ENCODE peak calls at places on chromosomes 4 and X, in seven cellular contexts. I, T, W, U, X, F and V are unnamed samples.

GRCh38 chr4:80446664-80447063 is 111.1 kb downstream of the CFAP299 start:
- DNase-seq in I (no peak), T (no peak), W (no peak), U (no peak), X (no peak), F (no peak), V (no peak)

GRCh38 chrX:130066975-130067615 is 43.2 kb downstream of the ELF4 start:
- DNase-seq in I (no peak), T (no peak), W (no peak), U (no peak), X (no peak), F (no peak), V (no peak)

GRCh38 chr4:77273412-77273811 is 116.4 kb downstream of the CCNG2 start:
- DNase-seq in I (no peak), T (no peak), W (no peak), U (no peak), X (no peak), F (no peak), V (no peak)

GRCh38 chrX:39645059-39645895 is 452.5 kb downstream of the BCOR start:
- DNase-seq in I (peak; percentile 80), T (no peak), W (no peak), U (peak; percentile 54), X (no peak), F (no peak), V (peak; percentile 41)

GRCh38 chr4:159677521-159677920 is 574.6 kb downstream of the RAPGEF2 start:
- DNase-seq in I (no peak), T (no peak), W (no peak), U (no peak), X (no peak), F (no peak), V (peak; percentile 7)

GRCh38 chrX:46965125-46965758 is 53.0 kb downstream of the JADE3 start:
- DNase-seq in I (no peak), T (no peak), W (no peak), U (no peak), X (no peak), F (no peak), V (peak; percentile 18)

GRCh38 chr4:8840006-8840793 is 31.4 kb downstream of the HMX1 start:
- DNase-seq in I (no peak), T (no peak), W (no peak), U (no peak), X (no peak), F (peak; percentile 78), V (no peak)

GRCh38 chr4:158428242-158428641 is 93.4 kb upstream of the RXFP1 start:
- DNase-seq in I (no peak), T (peak; percentile 9), W (no peak), U (no peak), X (no peak), F (no peak), V (peak; percentile 28)

GRCh38 chrX:71420686-71421085 is 54.5 kb downstream of the TAF1 start:
- DNase-seq in I (no peak), T (no peak), W (no peak), U (no peak), X (no peak), F (peak; percentile 60), V (no peak)

GRCh38 chr4:30722092-30722915 is 2.1 kb downstream of the PCDH7 start:
- DNase-seq in I (no peak), T (no peak), W (no peak), U (peak; percentile 30), X (no peak), F (no peak), V (no peak)

GRCh38 chr4:101277661-101278060 is 69.7 kb downstream of the PPP3CA start:
- DNase-seq in I (no peak), T (peak; percentile 8), W (no peak), U (no peak), X (no peak), F (no peak), V (no peak)

GRCh38 chrX:36961590-36961989 is 46.6 kb upstream of the FAM47C start:
- DNase-seq in I (no peak), T (no peak), W (no peak), U (peak; percentile 6), X (no peak), F (peak; percentile 49), V (no peak)

GRCh38 chr4:135508006-135508714 is 1306.6 kb upstream of the PABPC4L start:
- DNase-seq in I (no peak), T (peak; percentile 78), W (no peak), U (no peak), X (peak; percentile 1), F (no peak), V (peak; percentile 70)

GRCh38 chr4:72323227-72323626 is 245.8 kb downstream of the ADAMTS3 start:
- DNase-seq in I (no peak), T (no peak), W (no peak), U (no peak), X (no peak), F (no peak), V (no peak)

GRCh38 chr4:72325215-72325614 is 243.8 kb downstream of the ADAMTS3 start:
- DNase-seq in I (no peak), T (no peak), W (no peak), U (no peak), X (no peak), F (no peak), V (no peak)

GRCh38 chr4:72330381-72330780 is 238.6 kb downstream of the ADAMTS3 start:
- DNase-seq in I (no peak), T (no peak), W (no peak), U (no peak), X (no peak), F (no peak), V (no peak)

GRCh38 chr4:72326692-72327632 is 242.1 kb downstream of the ADAMTS3 start:
- DNase-seq in I (no peak), T (peak; percentile 24), W (no peak), U (no peak), X (no peak), F (no peak), V (peak; percentile 53)
- TF ChIP-seq CTCF in I (peak; percentile 72), T (peak; percentile 74), W (peak; percentile 67), U (peak; percentile 68), X (peak; percentile 67), F (peak; percentile 87), V (peak; percentile 53)

GRCh38 chr4:25795091-25795490 is 67.7 kb downstream of the SEL1L3 start:
- DNase-seq in I (no peak), T (no peak), W (no peak), U (no peak), X (no peak), F (no peak), V (no peak)
- TF ChIP-seq CTCF in I (no peak), T (no peak), W (no peak), U (no peak), X (no peak), F (no peak), V (no peak)

DNA sequence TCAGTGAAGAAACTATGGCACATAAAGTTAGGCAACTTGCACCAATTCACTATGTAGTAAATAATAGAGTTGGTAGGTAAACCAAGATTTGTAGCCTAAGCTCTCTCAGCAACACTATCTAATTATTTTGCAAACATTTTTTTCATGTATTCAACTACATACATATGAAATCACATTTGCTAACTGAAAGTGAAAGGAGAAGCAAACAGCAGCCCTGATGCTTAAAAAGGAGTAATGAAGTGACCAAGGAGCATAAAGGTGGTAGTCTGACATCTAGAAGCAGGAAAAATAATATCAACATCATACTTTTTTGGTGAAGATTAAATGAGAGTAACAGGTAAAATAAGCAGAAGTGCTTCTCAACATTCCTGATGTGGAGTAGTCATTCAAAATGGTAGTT is 603.7 kb downstream of the GRXCR1 start:
- DNase-seq in I (no peak), T (no peak), W (no peak), U (no peak), X (no peak), F (no peak), V (no peak)
- TF ChIP-seq CTCF in I (no peak), T (no peak), W (no peak), U (no peak), X (no peak), F (no peak), V (no peak)

DNA sequence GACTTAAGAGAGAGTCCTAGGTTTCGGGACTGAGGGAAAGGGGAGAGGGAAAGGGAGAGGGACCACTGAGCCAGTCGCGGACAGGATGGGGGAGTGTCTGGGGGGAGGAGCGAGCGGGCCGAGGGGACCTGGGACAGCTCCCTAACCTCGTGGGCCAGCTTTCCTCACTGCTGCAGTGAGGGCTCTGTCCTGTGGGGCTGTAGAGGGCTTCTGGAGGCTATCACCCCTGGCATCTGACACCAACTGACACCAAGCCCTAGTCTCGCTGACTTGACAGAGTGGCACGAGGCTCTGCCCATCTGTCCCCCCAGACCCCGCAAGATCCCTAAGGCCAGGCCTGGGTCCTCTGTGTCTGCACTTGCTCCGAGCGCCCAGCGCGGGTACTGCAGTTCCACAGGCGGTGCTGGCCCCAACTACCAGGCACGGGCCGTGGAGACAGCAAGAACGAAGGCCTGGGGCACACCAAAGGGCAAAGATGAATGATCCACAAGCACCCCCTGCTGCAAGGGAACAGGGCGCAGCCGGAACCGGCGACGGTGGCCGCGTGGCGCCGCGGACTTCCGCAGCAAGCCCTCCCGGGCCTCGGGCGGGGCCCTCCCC is 465 bp downstream of the HAUS7 start:
- DNase-seq in I (no peak), T (no peak), W (peak; percentile 57), U (peak; percentile 50), X (peak; percentile 35), F (peak; percentile 73), V (peak; percentile 9)
- TF ChIP-seq CTCF in I (no peak), T (no peak), W (no peak), U (no peak), X (no peak), F (peak; percentile 45), V (peak; percentile 22)